ENCODE peak calls at places on chromosome 16, in nine cellular contexts. One of them, this sample, is unnamed.

GRCh38 chr16:83818276-83818675 is 10.5 kb downstream of the HSBP1 start:
- DNase-seq in islet precursor cell: no peak
- DNase-seq in H9: no peak
- DNase-seq in NCI-H460: no peak
- DNase-seq in activated T-cell treated with anti-CD3 and anti-CD28 coated beads for 1 hour: no peak
- DNase-seq in iPS-NIHi11: no peak
- DNase-seq in ACHN: no peak
- DNase-seq in RWPE1: no peak
- DNase-seq in stimulated activated CD4-positive, alpha-beta T cell treated with anti-CD3 and anti-CD28 coated beads, Interleukin-15, amount 100 ng/mL, for 1 hour: no peak
- DNase-seq in this sample: no peak

GRCh38 chr16:81384006-81384405 is 60.6 kb upstream of the CMIP start:
- DNase-seq in activated T-cell treated with anti-CD3 and anti-CD28 coated beads for 1 hour: no peak
- DNase-seq in iPS-NIHi11: no peak
- DNase-seq in ACHN: no peak
- DNase-seq in H9: no peak
- DNase-seq in NCI-H460: no peak
- DNase-seq in RWPE1: no peak
- DNase-seq in stimulated activated CD4-positive, alpha-beta T cell treated with anti-CD3 and anti-CD28 coated beads, Interleukin-15, amount 100 ng/mL, for 1 hour: no peak
- DNase-seq in islet precursor cell: no peak
- DNase-seq in this sample: no peak

GRCh38 chr16:2815299-2815771 is 1.7 kb upstream of the PRSS21 start:
- DNase-seq in H9: no peak
- DNase-seq in stimulated activated CD4-positive, alpha-beta T cell treated with anti-CD3 and anti-CD28 coated beads, Interleukin-15, amount 100 ng/mL, for 1 hour: no peak
- DNase-seq in iPS-NIHi11: no peak
- DNase-seq in ACHN: no peak
- DNase-seq in islet precursor cell: peak; percentile 60
- DNase-seq in RWPE1: no peak
- DNase-seq in NCI-H460: no peak
- DNase-seq in activated T-cell treated with anti-CD3 and anti-CD28 coated beads for 1 hour: no peak
- DNase-seq in this sample: no peak

GRCh38 chr16:80804061-80804450 is 342 bp downstream of the CDYL2 start:
- DNase-seq in RWPE1: no peak
- DNase-seq in H9: peak; percentile 33
- DNase-seq in islet precursor cell: peak; percentile 60
- DNase-seq in activated T-cell treated with anti-CD3 and anti-CD28 coated beads for 1 hour: peak; percentile 41
- DNase-seq in NCI-H460: no peak
- DNase-seq in stimulated activated CD4-positive, alpha-beta T cell treated with anti-CD3 and anti-CD28 coated beads, Interleukin-15, amount 100 ng/mL, for 1 hour: peak; percentile 20
- DNase-seq in iPS-NIHi11: peak; percentile 52
- DNase-seq in ACHN: peak; percentile 59
- DNase-seq in this sample: peak; percentile 14

GRCh38 chr16:71441348-71441781 is 489 bp downstream of the TLE7 start:
- DNase-seq in ACHN: no peak
- DNase-seq in iPS-NIHi11: peak; percentile 85
- DNase-seq in activated T-cell treated with anti-CD3 and anti-CD28 coated beads for 1 hour: no peak
- DNase-seq in NCI-H460: no peak
- DNase-seq in H9: peak; percentile 77
- DNase-seq in islet precursor cell: no peak
- DNase-seq in RWPE1: no peak
- DNase-seq in stimulated activated CD4-positive, alpha-beta T cell treated with anti-CD3 and anti-CD28 coated beads, Interleukin-15, amount 100 ng/mL, for 1 hour: no peak
- DNase-seq in this sample: no peak

GRCh38 chr16:69465083-69465721 is 40.8 kb downstream of the CYB5B start:
- DNase-seq in iPS-NIHi11: no peak
- DNase-seq in RWPE1: no peak
- DNase-seq in ACHN: no peak
- DNase-seq in H9: no peak
- DNase-seq in islet precursor cell: peak; percentile 66
- DNase-seq in NCI-H460: no peak
- DNase-seq in stimulated activated CD4-positive, alpha-beta T cell treated with anti-CD3 and anti-CD28 coated beads, Interleukin-15, amount 100 ng/mL, for 1 hour: no peak
- DNase-seq in activated T-cell treated with anti-CD3 and anti-CD28 coated beads for 1 hour: no peak
- DNase-seq in this sample: no peak

GRCh38 chr16:74775255-74775654 is 635 bp upstream of the FA2H start:
- DNase-seq in H9: no peak
- DNase-seq in ACHN: no peak
- DNase-seq in islet precursor cell: no peak
- DNase-seq in iPS-NIHi11: no peak
- DNase-seq in activated T-cell treated with anti-CD3 and anti-CD28 coated beads for 1 hour: no peak
- DNase-seq in stimulated activated CD4-positive, alpha-beta T cell treated with anti-CD3 and anti-CD28 coated beads, Interleukin-15, amount 100 ng/mL, for 1 hour: no peak
- DNase-seq in RWPE1: no peak
- DNase-seq in NCI-H460: no peak
- DNase-seq in this sample: peak; percentile 2

GRCh38 chr16:28503470-28504259 is 3.0 kb downstream of the IL27 start:
- DNase-seq in activated T-cell treated with anti-CD3 and anti-CD28 coated beads for 1 hour: no peak
- DNase-seq in ACHN: peak; percentile 19
- DNase-seq in islet precursor cell: peak; percentile 64
- DNase-seq in stimulated activated CD4-positive, alpha-beta T cell treated with anti-CD3 and anti-CD28 coated beads, Interleukin-15, amount 100 ng/mL, for 1 hour: no peak
- DNase-seq in H9: no peak
- DNase-seq in RWPE1: no peak
- DNase-seq in iPS-NIHi11: no peak
- DNase-seq in NCI-H460: no peak
- DNase-seq in this sample: no peak

GRCh38 chr16:79269211-79269863 is 331.2 kb downstream of the MAF start:
- DNase-seq in stimulated activated CD4-positive, alpha-beta T cell treated with anti-CD3 and anti-CD28 coated beads, Interleukin-15, amount 100 ng/mL, for 1 hour: no peak
- DNase-seq in RWPE1: no peak
- DNase-seq in iPS-NIHi11: no peak
- DNase-seq in H9: no peak
- DNase-seq in activated T-cell treated with anti-CD3 and anti-CD28 coated beads for 1 hour: no peak
- DNase-seq in islet precursor cell: no peak
- DNase-seq in NCI-H460: no peak
- DNase-seq in ACHN: no peak
- DNase-seq in this sample: no peak

GRCh38 chr16:88453621-88454314 is 688 bp downstream of the ZFPM1 start:
- DNase-seq in iPS-NIHi11: no peak
- DNase-seq in islet precursor cell: no peak
- DNase-seq in NCI-H460: no peak
- DNase-seq in ACHN: peak; percentile 33
- DNase-seq in RWPE1: peak; percentile 30
- DNase-seq in H9: no peak
- DNase-seq in stimulated activated CD4-positive, alpha-beta T cell treated with anti-CD3 and anti-CD28 coated beads, Interleukin-15, amount 100 ng/mL, for 1 hour: no peak
- DNase-seq in activated T-cell treated with anti-CD3 and anti-CD28 coated beads for 1 hour: no peak
- DNase-seq in this sample: no peak

GRCh38 chr16:15507299-15507958 is 73.0 kb downstream of the BMERB1 start:
- DNase-seq in ACHN: no peak
- DNase-seq in H9: no peak
- DNase-seq in NCI-H460: no peak
- DNase-seq in islet precursor cell: no peak
- DNase-seq in RWPE1: no peak
- DNase-seq in iPS-NIHi11: no peak
- DNase-seq in stimulated activated CD4-positive, alpha-beta T cell treated with anti-CD3 and anti-CD28 coated beads, Interleukin-15, amount 100 ng/mL, for 1 hour: no peak
- DNase-seq in activated T-cell treated with anti-CD3 and anti-CD28 coated beads for 1 hour: no peak
- DNase-seq in this sample: no peak

GRCh38 chr16:57253410-57253927 is 8.4 kb downstream of the ARL2BP start:
- DNase-seq in RWPE1: no peak
- DNase-seq in islet precursor cell: peak; percentile 16
- DNase-seq in NCI-H460: no peak
- DNase-seq in iPS-NIHi11: no peak
- DNase-seq in ACHN: no peak
- DNase-seq in stimulated activated CD4-positive, alpha-beta T cell treated with anti-CD3 and anti-CD28 coated beads, Interleukin-15, amount 100 ng/mL, for 1 hour: no peak
- DNase-seq in H9: no peak
- DNase-seq in activated T-cell treated with anti-CD3 and anti-CD28 coated beads for 1 hour: no peak
- DNase-seq in this sample: no peak

GRCh38 chr16:65178151-65178550 is 56.3 kb upstream of the CDH11 start:
- DNase-seq in activated T-cell treated with anti-CD3 and anti-CD28 coated beads for 1 hour: no peak
- DNase-seq in iPS-NIHi11: no peak
- DNase-seq in RWPE1: no peak
- DNase-seq in ACHN: no peak
- DNase-seq in stimulated activated CD4-positive, alpha-beta T cell treated with anti-CD3 and anti-CD28 coated beads, Interleukin-15, amount 100 ng/mL, for 1 hour: no peak
- DNase-seq in islet precursor cell: no peak
- DNase-seq in H9: no peak
- DNase-seq in NCI-H460: no peak
- DNase-seq in this sample: no peak

GRCh38 chr16:67000384-67001158 is 12.2 kb downstream of the CES4A start:
- DNase-seq in ACHN: no peak
- DNase-seq in NCI-H460: no peak
- DNase-seq in activated T-cell treated with anti-CD3 and anti-CD28 coated beads for 1 hour: peak; percentile 39
- DNase-seq in iPS-NIHi11: peak; percentile 93
- DNase-seq in islet precursor cell: peak; percentile 71
- DNase-seq in RWPE1: peak; percentile 61
- DNase-seq in stimulated activated CD4-positive, alpha-beta T cell treated with anti-CD3 and anti-CD28 coated beads, Interleukin-15, amount 100 ng/mL, for 1 hour: peak; percentile 22
- DNase-seq in H9: peak; percentile 80
- DNase-seq in this sample: no peak

GRCh38 chr16:53434436-53435065 is at the start of gene RBL2:
- DNase-seq in H9: peak; percentile 84
- DNase-seq in stimulated activated CD4-positive, alpha-beta T cell treated with anti-CD3 and anti-CD28 coated beads, Interleukin-15, amount 100 ng/mL, for 1 hour: peak; percentile 65
- DNase-seq in activated T-cell treated with anti-CD3 and anti-CD28 coated beads for 1 hour: peak; percentile 55
- DNase-seq in RWPE1: peak; percentile 28
- DNase-seq in ACHN: peak; percentile 64
- DNase-seq in islet precursor cell: peak; percentile 89
- DNase-seq in NCI-H460: peak; percentile 68
- DNase-seq in iPS-NIHi11: peak; percentile 87
- DNase-seq in this sample: peak; percentile 38

GRCh38 chr16:8173111-8173644 is 417.1 kb downstream of the TMEM114 start:
- DNase-seq in RWPE1: peak; percentile 25
- DNase-seq in activated T-cell treated with anti-CD3 and anti-CD28 coated beads for 1 hour: no peak
- DNase-seq in H9: peak; percentile 91
- DNase-seq in ACHN: peak; percentile 82
- DNase-seq in stimulated activated CD4-positive, alpha-beta T cell treated with anti-CD3 and anti-CD28 coated beads, Interleukin-15, amount 100 ng/mL, for 1 hour: no peak
- DNase-seq in islet precursor cell: peak; percentile 93
- DNase-seq in iPS-NIHi11: peak; percentile 92
- DNase-seq in NCI-H460: peak; percentile 65
- DNase-seq in this sample: peak; percentile 28

GRCh38 chr16:61128545-61129323 is 907.5 kb downstream of the CDH8 start:
- DNase-seq in iPS-NIHi11: no peak
- DNase-seq in H9: peak; percentile 43
- DNase-seq in islet precursor cell: no peak
- DNase-seq in activated T-cell treated with anti-CD3 and anti-CD28 coated beads for 1 hour: no peak
- DNase-seq in RWPE1: no peak
- DNase-seq in NCI-H460: no peak
- DNase-seq in ACHN: no peak
- DNase-seq in stimulated activated CD4-positive, alpha-beta T cell treated with anti-CD3 and anti-CD28 coated beads, Interleukin-15, amount 100 ng/mL, for 1 hour: no peak
- DNase-seq in this sample: no peak

GRCh38 chr16:875182-876040 is 74.9 kb upstream of the GNG13 start:
- DNase-seq in iPS-NIHi11: no peak
- DNase-seq in NCI-H460: no peak
- DNase-seq in ACHN: no peak
- DNase-seq in islet precursor cell: no peak
- DNase-seq in stimulated activated CD4-positive, alpha-beta T cell treated with anti-CD3 and anti-CD28 coated beads, Interleukin-15, amount 100 ng/mL, for 1 hour: no peak
- DNase-seq in RWPE1: no peak
- DNase-seq in H9: no peak
- DNase-seq in activated T-cell treated with anti-CD3 and anti-CD28 coated beads for 1 hour: no peak
- DNase-seq in this sample: no peak

GRCh38 chr16:526181-527014 is 1.1 kb upstream of the CAPN15 start:
- DNase-seq in islet precursor cell: peak; percentile 85
- DNase-seq in activated T-cell treated with anti-CD3 and anti-CD28 coated beads for 1 hour: peak; percentile 9
- DNase-seq in H9: no peak
- DNase-seq in ACHN: peak; percentile 53
- DNase-seq in stimulated activated CD4-positive, alpha-beta T cell treated with anti-CD3 and anti-CD28 coated beads, Interleukin-15, amount 100 ng/mL, for 1 hour: no peak
- DNase-seq in NCI-H460: no peak
- DNase-seq in RWPE1: no peak
- DNase-seq in iPS-NIHi11: no peak
- DNase-seq in this sample: peak; percentile 39

GRCh38 chr16:47142469-47143328 is 1.0 kb downstream of the NETO2 start:
- DNase-seq in ACHN: peak; percentile 65
- DNase-seq in iPS-NIHi11: peak; percentile 25
- DNase-seq in islet precursor cell: peak; percentile 68
- DNase-seq in NCI-H460: no peak
- DNase-seq in H9: peak; percentile 32
- DNase-seq in stimulated activated CD4-positive, alpha-beta T cell treated with anti-CD3 and anti-CD28 coated beads, Interleukin-15, amount 100 ng/mL, for 1 hour: no peak
- DNase-seq in RWPE1: peak; percentile 21
- DNase-seq in activated T-cell treated with anti-CD3 and anti-CD28 coated beads for 1 hour: no peak
- DNase-seq in this sample: peak; percentile 16

GRCh38 chr16:46908540-46909372 is 24.6 kb downstream of the GPT2 start:
- DNase-seq in activated T-cell treated with anti-CD3 and anti-CD28 coated beads for 1 hour: peak; percentile 59
- DNase-seq in islet precursor cell: peak; percentile 80
- DNase-seq in NCI-H460: peak; percentile 63
- DNase-seq in H9: peak; percentile 72
- DNase-seq in stimulated activated CD4-positive, alpha-beta T cell treated with anti-CD3 and anti-CD28 coated beads, Interleukin-15, amount 100 ng/mL, for 1 hour: peak; percentile 17
- DNase-seq in ACHN: peak; percentile 65
- DNase-seq in iPS-NIHi11: peak; percentile 85
- DNase-seq in RWPE1: peak; percentile 71
- DNase-seq in this sample: peak; percentile 71

GRCh38 chr16:24645739-24646645 is 83.5 kb upstream of the TNRC6A start:
- DNase-seq in stimulated activated CD4-positive, alpha-beta T cell treated with anti-CD3 and anti-CD28 coated beads, Interleukin-15, amount 100 ng/mL, for 1 hour: no peak
- DNase-seq in NCI-H460: peak; percentile 92
- DNase-seq in H9: no peak
- DNase-seq in islet precursor cell: no peak
- DNase-seq in ACHN: peak; percentile 99
- DNase-seq in RWPE1: peak; percentile 95
- DNase-seq in iPS-NIHi11: no peak
- DNase-seq in activated T-cell treated with anti-CD3 and anti-CD28 coated beads for 1 hour: no peak
- DNase-seq in this sample: peak; percentile 99

GRCh38 chr16:68275611-68276191 is 11.4 kb downstream of the SLC7A6 start:
- DNase-seq in stimulated activated CD4-positive, alpha-beta T cell treated with anti-CD3 and anti-CD28 coated beads, Interleukin-15, amount 100 ng/mL, for 1 hour: no peak
- DNase-seq in NCI-H460: no peak
- DNase-seq in H9: no peak
- DNase-seq in RWPE1: peak; percentile 46
- DNase-seq in iPS-NIHi11: no peak
- DNase-seq in ACHN: no peak
- DNase-seq in activated T-cell treated with anti-CD3 and anti-CD28 coated beads for 1 hour: peak; percentile 16
- DNase-seq in islet precursor cell: no peak
- DNase-seq in this sample: no peak

GRCh38 chr16:2991566-2992261 is 11.5 kb upstream of the PKMYT1 start:
- DNase-seq in H9: no peak
- DNase-seq in iPS-NIHi11: no peak
- DNase-seq in islet precursor cell: no peak
- DNase-seq in NCI-H460: no peak
- DNase-seq in RWPE1: no peak
- DNase-seq in stimulated activated CD4-positive, alpha-beta T cell treated with anti-CD3 and anti-CD28 coated beads, Interleukin-15, amount 100 ng/mL, for 1 hour: no peak
- DNase-seq in ACHN: no peak
- DNase-seq in activated T-cell treated with anti-CD3 and anti-CD28 coated beads for 1 hour: no peak
- DNase-seq in this sample: no peak

GRCh38 chr16:30472328-30472942 is at the start of gene ITGAL:
- DNase-seq in H9: no peak
- DNase-seq in RWPE1: no peak
- DNase-seq in ACHN: no peak
- DNase-seq in iPS-NIHi11: no peak
- DNase-seq in activated T-cell treated with anti-CD3 and anti-CD28 coated beads for 1 hour: peak; percentile 66
- DNase-seq in islet precursor cell: no peak
- DNase-seq in NCI-H460: no peak
- DNase-seq in stimulated activated CD4-positive, alpha-beta T cell treated with anti-CD3 and anti-CD28 coated beads, Interleukin-15, amount 100 ng/mL, for 1 hour: peak; percentile 67
- DNase-seq in this sample: no peak

GRCh38 chr16:73735018-73735417 is 561.6 kb upstream of the PSMD7 start:
- DNase-seq in iPS-NIHi11: no peak
- DNase-seq in activated T-cell treated with anti-CD3 and anti-CD28 coated beads for 1 hour: no peak
- DNase-seq in RWPE1: peak; percentile 77
- DNase-seq in ACHN: peak; percentile 80
- DNase-seq in NCI-H460: peak; percentile 33
- DNase-seq in stimulated activated CD4-positive, alpha-beta T cell treated with anti-CD3 and anti-CD28 coated beads, Interleukin-15, amount 100 ng/mL, for 1 hour: no peak
- DNase-seq in islet precursor cell: no peak
- DNase-seq in H9: no peak
- DNase-seq in this sample: no peak

GRCh38 chr16:1431497-1432270 is 806 bp downstream of the PERCC1 start:
- DNase-seq in iPS-NIHi11: no peak
- DNase-seq in NCI-H460: no peak
- DNase-seq in H9: no peak
- DNase-seq in islet precursor cell: no peak
- DNase-seq in ACHN: no peak
- DNase-seq in activated T-cell treated with anti-CD3 and anti-CD28 coated beads for 1 hour: no peak
- DNase-seq in RWPE1: no peak
- DNase-seq in stimulated activated CD4-positive, alpha-beta T cell treated with anti-CD3 and anti-CD28 coated beads, Interleukin-15, amount 100 ng/mL, for 1 hour: no peak
- DNase-seq in this sample: no peak

GRCh38 chr16:75305364-75306101 is 54.1 kb upstream of the BCAR1 start:
- DNase-seq in RWPE1: peak; percentile 97
- DNase-seq in stimulated activated CD4-positive, alpha-beta T cell treated with anti-CD3 and anti-CD28 coated beads, Interleukin-15, amount 100 ng/mL, for 1 hour: no peak
- DNase-seq in H9: no peak
- DNase-seq in NCI-H460: peak; percentile 98
- DNase-seq in islet precursor cell: peak; percentile 96
- DNase-seq in iPS-NIHi11: peak; percentile 57
- DNase-seq in activated T-cell treated with anti-CD3 and anti-CD28 coated beads for 1 hour: peak; percentile 11
- DNase-seq in ACHN: peak; percentile 100
- DNase-seq in this sample: peak; percentile 96

GRCh38 chr16:2025251-2025650 is 1.5 kb upstream of the NHERF2 start:
- DNase-seq in iPS-NIHi11: no peak
- DNase-seq in islet precursor cell: no peak
- DNase-seq in H9: no peak
- DNase-seq in ACHN: no peak
- DNase-seq in stimulated activated CD4-positive, alpha-beta T cell treated with anti-CD3 and anti-CD28 coated beads, Interleukin-15, amount 100 ng/mL, for 1 hour: no peak
- DNase-seq in NCI-H460: no peak
- DNase-seq in RWPE1: no peak
- DNase-seq in activated T-cell treated with anti-CD3 and anti-CD28 coated beads for 1 hour: no peak
- DNase-seq in this sample: no peak

GRCh38 chr16:1199342-1200013 is 25.6 kb downstream of the TPSG1 start:
- DNase-seq in NCI-H460: no peak
- DNase-seq in islet precursor cell: no peak
- DNase-seq in H9: no peak
- DNase-seq in stimulated activated CD4-positive, alpha-beta T cell treated with anti-CD3 and anti-CD28 coated beads, Interleukin-15, amount 100 ng/mL, for 1 hour: no peak
- DNase-seq in iPS-NIHi11: peak; percentile 65
- DNase-seq in activated T-cell treated with anti-CD3 and anti-CD28 coated beads for 1 hour: no peak
- DNase-seq in RWPE1: no peak
- DNase-seq in ACHN: no peak
- DNase-seq in this sample: no peak

GRCh38 chr16:85418978-85419491 is 194.1 kb upstream of the GSE1 start:
- DNase-seq in activated T-cell treated with anti-CD3 and anti-CD28 coated beads for 1 hour: no peak
- DNase-seq in NCI-H460: no peak
- DNase-seq in RWPE1: no peak
- DNase-seq in H9: no peak
- DNase-seq in stimulated activated CD4-positive, alpha-beta T cell treated with anti-CD3 and anti-CD28 coated beads, Interleukin-15, amount 100 ng/mL, for 1 hour: no peak
- DNase-seq in ACHN: no peak
- DNase-seq in islet precursor cell: no peak
- DNase-seq in iPS-NIHi11: no peak
- DNase-seq in this sample: no peak